ENCODE peak calls at places on chromosome 15, in nine cellular contexts. J, E, Y, V, T, Q, R, P and W are unnamed samples.

GRCh38 chr15:25930931-25931330 is 67.8 kb upstream of the ATP10A start:
- DNase-seq in J (no peak), E (no peak), Y (no peak), V (no peak), T (no peak), Q (no peak), R (no peak), P (no peak), W (no peak)

GRCh38 chr15:29952245-29952644 is 130.0 kb upstream of the TJP1 start:
- DNase-seq in J (no peak), E (no peak), Y (no peak), V (no peak), T (no peak), Q (peak), R (no peak), P (no peak), W (no peak)

GRCh38 chr15:65738649-65739048 is 53.4 kb downstream of the DENND4A start:
- DNase-seq in J (no peak), E (no peak), Y (no peak), V (no peak), T (no peak), Q (no peak), R (no peak), P (no peak), W (no peak)

GRCh38 chr15:44726136-44726535 is 10.2 kb upstream of the TRIM69 start:
- DNase-seq in J (no peak), E (no peak), Y (no peak), V (peak), T (no peak), Q (no peak), R (peak), P (no peak), W (peak)

GRCh38 chr15:66153549-66154415 is 99.8 kb downstream of the MEGF11 start:
- DNase-seq in J (no peak), E (no peak), Y (no peak), V (no peak), T (no peak), Q (peak), R (no peak), P (no peak), W (peak)

GRCh38 chr15:85302271-85302670 is 78.1 kb upstream of the AKAP13 start:
- DNase-seq in J (no peak), E (no peak), Y (no peak), V (no peak), T (no peak), Q (no peak), R (no peak), P (no peak), W (no peak)

GRCh38 chr15:22243440-22244130 is 163.3 kb downstream of the OR4M2 start:
- DNase-seq in J (no peak), E (no peak), Y (no peak), V (no peak), T (no peak), Q (no peak), R (no peak), P (no peak), W (no peak)

GRCh38 chr15:63872759-63873510 is 39.2 kb upstream of the HERC1 start:
- DNase-seq in J (no peak), E (no peak), Y (no peak), V (no peak), T (no peak), Q (no peak), R (no peak), P (no peak), W (no peak)

GRCh38 chr15:75727851-75728715 is 15.4 kb upstream of the CSPG4 start:
- DNase-seq in J (peak), E (peak), Y (peak), V (peak), T (peak), Q (peak), R (peak), P (peak), W (peak)